ENCODE peak calls at places on chromosome 7, in ten cellular contexts. W is A549, D is bronchial epithelial cell, H is cardiac muscle cell, S is astrocyte of the spinal cord, F is AG04449, N is right lobe of liver, E is WERI-Rb-1, V is heart left ventricle, Q is AG04450. I is an unnamed sample.

GRCh38 chr7:77458786-77459185 is 42.6 kb upstream of the GSAP start:
- DNase-seq in V (no peak), N (no peak), S (no peak), F (no peak), E (no peak), D (peak; percentile 36), Q (no peak), W (no peak), H (no peak), I (no peak)

GRCh38 chr7:17021205-17021604 is 139.4 kb upstream of the AGR3 start:
- DNase-seq in W (no peak), E (no peak), F (no peak), H (no peak), V (no peak), Q (no peak), D (peak; percentile 97), S (no peak), N (peak; percentile 77), I (no peak)

GRCh38 chr7:74619235-74619860 is 38.2 kb upstream of the GTF2I start:
- DNase-seq in Q (no peak), E (peak; percentile 77), N (no peak), V (no peak), D (no peak), S (no peak), H (peak; percentile 35), W (no peak), F (no peak), I (no peak)

GRCh38 chr7:50690541-50691011 is 92.1 kb downstream of the GRB10 start:
- DNase-seq in F (no peak), Q (no peak), S (peak; percentile 19), D (no peak), N (no peak), V (no peak), E (no peak), W (no peak), H (no peak), I (no peak)

GRCh38 chr7:69757990-69758430 is 159.7 kb downstream of the AUTS2 start:
- DNase-seq in E (no peak), V (no peak), W (no peak), Q (no peak), H (no peak), N (no peak), F (no peak), D (no peak), S (no peak), I (peak; percentile 34)

GRCh38 chr7:771241-772004 is 44.3 kb upstream of the PRKAR1B start:
- DNase-seq in E (no peak), D (no peak), S (peak; percentile 69), N (no peak), Q (no peak), V (peak; percentile 89), F (no peak), H (peak; percentile 77), W (no peak), I (no peak)

GRCh38 chr7:24979470-24979862 is 512 bp downstream of the OSBPL3 start:
- DNase-seq in H (peak; percentile 71), S (no peak), W (peak; percentile 66), V (peak; percentile 75), Q (no peak), D (peak; percentile 55), F (no peak), N (peak; percentile 54), E (peak; percentile 68), I (no peak)

GRCh38 chr7:114889646-114890285 is 32.1 kb upstream of the MDFIC start:
- DNase-seq in N (no peak), Q (peak; percentile 89), D (peak; percentile 99), V (no peak), S (peak; percentile 96), W (peak; percentile 92), H (no peak), F (peak; percentile 94), E (no peak), I (peak; percentile 91)

GRCh38 chr7:93117327-93117726 is 452 bp downstream of the SAMD9 start:
- DNase-seq in E (no peak), V (no peak), F (no peak), D (no peak), H (no peak), S (no peak), Q (no peak), N (no peak), W (no peak), I (no peak)

GRCh38 chr7:151876112-151876898 is 610 bp downstream of the PRKAG2 start:
- DNase-seq in W (peak; percentile 38), F (no peak), Q (no peak), H (peak; percentile 80), S (peak; percentile 12), E (peak; percentile 80), V (peak; percentile 90), D (no peak), N (peak; percentile 94), I (no peak)

GRCh38 chr7:106966121-106966520 is 78.4 kb upstream of the PRKAR2B start:
- DNase-seq in V (no peak), F (no peak), S (no peak), Q (no peak), N (no peak), H (no peak), W (no peak), E (no peak), D (no peak), I (no peak)

GRCh38 chr7:73435471-73436009 is 2.0 kb downstream of the FZD9 start:
- DNase-seq in S (no peak), H (no peak), N (no peak), W (no peak), D (no peak), Q (no peak), V (no peak), F (no peak), E (no peak), I (no peak)

GRCh38 chr7:147400221-147400689 is 1190.3 kb upstream of the C7orf33 start:
- DNase-seq in S (peak; percentile 58), F (no peak), V (no peak), H (no peak), N (no peak), Q (peak; percentile 27), E (no peak), D (no peak), W (no peak), I (peak; percentile 60)

GRCh38 chr7:83732305-83732704 is 83.4 kb upstream of the SEMA3E start:
- DNase-seq in W (no peak), E (no peak), V (no peak), F (no peak), S (peak; percentile 63), Q (no peak), H (no peak), N (no peak), D (no peak), I (peak; percentile 61)

GRCh38 chr7:1666251-1666778 is 3.8 kb upstream of the ELFN1 start:
- DNase-seq in D (no peak), V (no peak), H (peak; percentile 63), F (no peak), N (peak; percentile 44), E (peak; percentile 16), Q (no peak), W (peak; percentile 51), S (no peak), I (no peak)

DNA sequence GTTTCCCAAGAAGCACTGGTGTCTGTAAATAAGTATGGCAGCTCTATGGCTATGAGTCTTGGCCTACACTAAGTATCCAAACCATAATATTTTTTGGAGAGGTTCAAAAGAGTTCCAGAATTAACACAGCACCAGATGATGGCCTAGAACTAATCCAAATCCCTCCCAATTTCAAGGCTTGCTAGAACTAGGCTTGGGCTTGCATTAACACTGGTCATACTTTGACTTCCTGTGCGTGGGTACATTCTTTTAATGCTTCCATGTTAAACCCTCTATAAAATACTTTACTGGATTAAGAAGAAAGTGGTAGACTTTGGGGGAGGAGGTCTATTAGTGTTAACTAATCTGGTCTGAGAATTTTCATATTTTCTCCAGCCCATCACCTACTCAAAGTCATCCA is 3.1 kb downstream of the AASS start:
- DNase-seq in Q (no peak), S (no peak), F (no peak), H (no peak), E (no peak), N (no peak), W (no peak), V (no peak), D (no peak), I (no peak)
- H3K4me3 ChIP-seq in Q (no peak overlapping the region), S (no peak overlapping the region), F (no peak overlapping the region), H (no peak overlapping the region), E (no peak overlapping the region), N (no peak overlapping the region), W (no peak overlapping the region), V (no peak overlapping the region), D (no peak overlapping the region), I (no peak overlapping the region)

GRCh38 chr7:131358636-131359035 is 31.0 kb downstream of the MKLN1 start:
- DNase-seq in F (no peak), N (no peak), S (no peak), D (no peak), W (no peak), V (no peak), E (no peak), H (no peak), Q (no peak), I (no peak)
- TF ChIP-seq CTCF in F (no peak), N (no peak), S (no peak), D (no peak), W (no peak), V (no peak), E (no peak), H (no peak), Q (no peak), I (no peak)

DNA sequence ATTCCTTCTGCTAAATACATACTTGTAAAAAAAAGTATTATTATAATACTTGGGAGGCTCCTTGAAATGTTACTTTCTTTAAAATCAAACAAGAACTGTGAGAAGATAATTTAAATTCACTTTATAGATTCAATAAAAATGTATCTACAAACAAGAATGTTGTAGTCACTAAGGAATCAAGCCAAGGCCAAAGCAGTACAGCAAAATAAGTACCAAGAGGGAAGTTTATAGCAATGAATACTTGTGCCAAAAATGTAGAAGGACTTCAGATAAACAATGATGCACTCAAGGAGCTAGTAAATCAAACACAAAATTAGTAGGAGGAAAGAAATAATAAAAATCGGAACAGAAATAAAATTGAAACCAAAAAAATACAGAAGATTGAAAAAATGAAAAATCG is 285.8 kb upstream of the TMEM229A start:
- DNase-seq in E (no peak), W (no peak), H (no peak), S (no peak), D (no peak), Q (peak; percentile 3), V (no peak), F (no peak), N (no peak), I (no peak)
- H3K4me3 ChIP-seq in E (no peak overlapping the region), W (no peak overlapping the region), H (no peak overlapping the region), S (no peak overlapping the region), D (no peak overlapping the region), Q (no peak overlapping the region), V (no peak overlapping the region), F (no peak overlapping the region), N (no peak overlapping the region), I (no peak overlapping the region)

DNA sequence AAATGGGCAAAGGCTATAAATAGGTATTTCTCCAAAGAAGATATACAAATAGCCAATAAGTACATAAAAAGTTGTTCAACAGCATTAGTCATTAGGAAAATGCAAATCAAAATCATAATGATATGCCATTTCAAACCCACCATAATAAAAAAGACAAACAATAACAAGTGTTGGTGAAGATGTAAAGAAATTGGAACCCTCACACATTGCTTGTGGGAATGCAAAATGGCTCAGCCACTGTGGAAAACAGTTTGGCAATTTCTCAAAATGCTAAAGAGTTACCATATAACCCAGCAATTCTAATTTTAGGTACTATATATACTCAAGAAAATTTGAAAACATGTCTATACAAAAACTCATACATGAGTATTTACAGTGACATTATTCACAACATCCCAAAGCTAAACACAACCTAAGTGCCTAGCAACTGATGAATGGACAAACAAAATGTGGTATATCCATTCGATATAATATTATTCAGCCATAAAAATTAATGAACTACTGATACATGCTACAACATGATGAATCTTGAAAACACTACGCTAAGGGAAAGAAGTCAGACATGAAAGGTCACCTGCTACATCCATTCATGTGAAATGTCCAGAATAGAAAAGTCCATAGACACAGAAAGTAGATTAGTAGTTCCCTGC is 55.6 kb downstream of the CHCHD3 start:
- DNase-seq in E (no peak), S (no peak), V (no peak), Q (no peak), W (no peak), N (no peak), F (no peak), H (no peak), D (no peak), I (no peak)
- TF ChIP-seq CTCF in E (no peak), S (no peak), V (no peak), Q (no peak), W (no peak), N (no peak), F (no peak), H (no peak), D (no peak), I (no peak)

I was measured in astrocyte of the cerebellum.